ENCODE peak calls at places on chromosomes 13 and 19, in four cellular contexts. G is GM23248; U is activated naive CD4-positive, alpha-beta T cell treated with anti-CD3 and anti-CD28 coated beads, Interleukin-2, amount 50 U/mL, for 16 hours; J is GM10248. A is an unnamed sample.

GRCh38 chr19:12638611-12639182 is 27.8 kb downstream of the MAN2B1 start:
- DNase-seq in U (no peak), G (no peak), J (no peak), A (no peak)

GRCh38 chr19:35459414-35460082 is 11.5 kb downstream of the FFAR2 start:
- DNase-seq in J (no peak), G (no peak), U (no peak), A (no peak)

GRCh38 chr13:89695343-89696257 is 1651.9 kb upstream of the MIR17HG start:
- DNase-seq in G (peak; percentile 41), U (no peak), J (no peak), A (no peak)

GRCh38 chr13:88144580-88144979 is 473.4 kb downstream of the SLITRK5 start:
- DNase-seq in U (no peak), J (no peak), G (no peak), A (no peak)

GRCh38 chr19:35353635-35354034 is 4.6 kb upstream of the FFAR3 start:
- DNase-seq in U (no peak), G (no peak), J (peak; percentile 1), A (peak; percentile 17)

GRCh38 chr13:26985285-26985878 is 186.2 kb downstream of the USP12 start:
- DNase-seq in U (peak; percentile 67), G (peak; percentile 86), J (peak; percentile 70), A (peak; percentile 87)

GRCh38 chr13:106274551-106275208 is 260.8 kb downstream of the EFNB2 start:
- DNase-seq in J (no peak), G (peak; percentile 4), U (no peak), A (no peak)

GRCh38 chr19:38386300-38386967 is 1.4 kb downstream of the GGN start:
- DNase-seq in J (no peak), G (no peak), U (no peak), A (no peak)

GRCh38 chr13:99740261-99740979 is 231.1 kb downstream of the ZIC5 start:
- DNase-seq in G (peak; percentile 26), J (no peak), U (no peak), A (no peak)

GRCh38 chr19:27974082-27974513 is 1238.9 kb downstream of the UQCRFS1 start:
- DNase-seq in J (peak; percentile 18), U (no peak), G (peak; percentile 69), A (no peak)

GRCh38 chr19:16096281-16096855 is 15.3 kb upstream of the RAB8A start:
- DNase-seq in G (no peak), J (no peak), U (no peak), A (no peak)

GRCh38 chr19:17469092-17469370 is 1.3 kb upstream of the SLC27A1 start:
- DNase-seq in U (no peak), J (no peak), G (peak; percentile 77), A (no peak)

GRCh38 chr13:71871844-71872243 is 4.8 kb upstream of the DACH1 start:
- DNase-seq in U (no peak), G (no peak), J (no peak), A (no peak)

GRCh38 chr13:46885018-46885417 is 11.8 kb downstream of the HTR2A start:
- DNase-seq in J (no peak), U (no peak), G (peak; percentile 79), A (no peak)